ENCODE peak calls at places on chromosomes 12 and 14, in ten cellular contexts. D is mucosa of descending colon; L is heart left ventricle; Q is neural progenitor cell; C is cardiac muscle cell; A is A549; I is upper lobe of left lung; W is hepatocyte; H is CD8-positive, alpha-beta memory T cell; O is psoas muscle. Y is an unnamed sample.
A peak's percentile ranks its signal among the peaks of the same experiment; 100 is the strongest.

GRCh38 chr12:68867606-68868005 is 59.6 kb downstream of the MDM2 start:
- DNase-seq in L (no peak), H (no peak), Q (peak; percentile 51), W (no peak), A (no peak), D (no peak), C (no peak), O (no peak), I (no peak), Y (no peak)

GRCh38 chr14:34113051-34113511 is 162.2 kb upstream of the EGLN3 start:
- DNase-seq in D (no peak), O (no peak), H (no peak), C (peak; percentile 6), L (no peak), I (no peak), W (no peak), Q (no peak), A (peak; percentile 65), Y (no peak)

GRCh38 chr14:50399251-50400032 is 2.8 kb upstream of the CDKL1 start:
- DNase-seq in D (peak; percentile 45), I (no peak), Q (no peak), L (peak; percentile 13), H (no peak), W (peak; percentile 37), C (peak; percentile 26), O (no peak), A (peak; percentile 24), Y (peak; percentile 44)

GRCh38 chr14:95495538-95496025 is 20.9 kb downstream of the SYNE3 start:
- DNase-seq in O (no peak), H (no peak), C (no peak), L (no peak), I (peak; percentile 40), D (no peak), A (no peak), W (no peak), Q (no peak), Y (no peak)

GRCh38 chr12:104079024-104079423 is 14.7 kb downstream of the HCFC2 start:
- DNase-seq in L (no peak), C (no peak), W (no peak), Q (no peak), O (no peak), H (no peak), A (no peak), I (no peak), D (no peak), Y (no peak)

GRCh38 chr12:108649126-108649525 is 15.4 kb upstream of the SELPLG start:
- DNase-seq in D (no peak), A (no peak), H (no peak), Q (no peak), I (no peak), W (no peak), O (no peak), L (no peak), C (no peak), Y (no peak)

GRCh38 chr14:101965796-101966718 is 1.7 kb downstream of the DYNC1H1 start:
- DNase-seq in W (no peak), C (peak; percentile 39), Q (no peak), A (peak; percentile 47), D (no peak), O (no peak), I (no peak), L (no peak), H (no peak), Y (no peak)

GRCh38 chr14:49250109-49250508 is 336.1 kb downstream of the RPS29 start:
- DNase-seq in C (peak; percentile 3), A (no peak), W (no peak), Q (no peak), O (no peak), H (no peak), L (no peak), D (no peak), I (no peak), Y (no peak)

GRCh38 chr12:120488057-120488660 is 7.8 kb upstream of the DYNLL1 start:
- DNase-seq in H (no peak), C (peak; percentile 48), Q (no peak), A (no peak), W (no peak), L (no peak), I (no peak), O (no peak), D (no peak), Y (no peak)

GRCh38 chr12:131808744-131809371 is 19.3 kb upstream of the MMP17 start:
- DNase-seq in L (no peak), C (peak; percentile 67), W (no peak), A (no peak), D (peak; percentile 71), H (no peak), I (peak; percentile 36), Q (no peak), O (peak; percentile 48), Y (no peak)

GRCh38 chr12:122200541-122201175 is 2.9 kb upstream of the B3GNT4 start:
- DNase-seq in A (no peak), D (no peak), O (no peak), I (no peak), L (no peak), W (no peak), C (no peak), Q (peak; percentile 49), H (no peak), Y (no peak)

GRCh38 chr12:92404259-92404894 is 258.7 kb upstream of the BTG1 start:
- DNase-seq in L (no peak), C (no peak), D (no peak), A (no peak), H (no peak), O (no peak), W (no peak), I (no peak), Q (no peak), Y (no peak)

GRCh38 chr12:1474567-1475153 is 119.7 kb downstream of the FBXL14 start:
- DNase-seq in Q (peak; percentile 71), H (no peak), C (peak; percentile 86), I (no peak), L (peak; percentile 21), A (no peak), D (no peak), W (peak; percentile 25), O (no peak), Y (no peak)

GRCh38 chr12:2286461-2287131 is 233.8 kb downstream of the CACNA1C start:
- DNase-seq in L (no peak), W (no peak), O (no peak), C (no peak), Q (no peak), H (no peak), D (no peak), I (no peak), A (no peak), Y (peak; percentile 15)

GRCh38 chr12:122503147-122503751 is 2.5 kb upstream of the ZCCHC8 start:
- DNase-seq in W (no peak), O (no peak), H (no peak), L (no peak), I (no peak), Q (no peak), C (no peak), A (no peak), D (no peak), Y (no peak)

GRCh38 chr12:53048033-53048779 is 1.7 kb upstream of the TNS2 start:
- DNase-seq in D (peak; percentile 75), C (no peak), O (peak; percentile 83), L (peak; percentile 78), A (peak; percentile 84), W (peak; percentile 55), Q (peak; percentile 49), I (peak; percentile 81), H (no peak), Y (peak; percentile 86)

GRCh38 chr12:53047221-53048032 is 2.4 kb upstream of the TNS2 start:
- DNase-seq in O (peak; percentile 88), H (peak; percentile 66), Q (peak; percentile 90), W (peak; percentile 93), A (peak; percentile 83), I (peak; percentile 88), L (peak; percentile 84), D (peak; percentile 87), C (peak; percentile 92), Y (peak; percentile 90)

GRCh38 chr12:53044896-53045571 is 4.8 kb upstream of the TNS2 start:
- DNase-seq in O (peak; percentile 14), C (no peak), W (no peak), D (peak; percentile 17), Q (no peak), A (no peak), I (no peak), H (no peak), L (no peak), Y (no peak)

GRCh38 chr12:53045646-53046045 is 4.2 kb upstream of the TNS2 start:
- DNase-seq in Q (no peak), O (peak; percentile 24), W (peak; percentile 39), L (no peak), A (no peak), I (no peak), H (no peak), D (peak; percentile 29), C (peak; percentile 43), Y (no peak)

GRCh38 chr12:53046655-53047220 is 3.1 kb upstream of the TNS2 start:
- DNase-seq in Q (peak; percentile 72), I (peak; percentile 85), L (peak; percentile 88), W (no peak), A (peak; percentile 86), D (no peak), H (no peak), O (peak; percentile 90), C (peak; percentile 95), Y (peak; percentile 84)
- H3K4me1 ChIP-seq in Q (peaks cover 56% of the 10 kb centered on the region), I (peaks cover 58% of the 10 kb centered on the region), L (peaks cover 68% of the 10 kb centered on the region), W (peaks cover 64% of the 10 kb centered on the region), A (peaks cover 67% of the 10 kb centered on the region), D (peaks cover 46% of the 10 kb centered on the region), H (peaks cover 7% of the 10 kb centered on the region), O (peaks cover 38% of the 10 kb centered on the region), C (peaks cover 25% of the 10 kb centered on the region), Y (peaks cover 42% of the 10 kb centered on the region)

DNA sequence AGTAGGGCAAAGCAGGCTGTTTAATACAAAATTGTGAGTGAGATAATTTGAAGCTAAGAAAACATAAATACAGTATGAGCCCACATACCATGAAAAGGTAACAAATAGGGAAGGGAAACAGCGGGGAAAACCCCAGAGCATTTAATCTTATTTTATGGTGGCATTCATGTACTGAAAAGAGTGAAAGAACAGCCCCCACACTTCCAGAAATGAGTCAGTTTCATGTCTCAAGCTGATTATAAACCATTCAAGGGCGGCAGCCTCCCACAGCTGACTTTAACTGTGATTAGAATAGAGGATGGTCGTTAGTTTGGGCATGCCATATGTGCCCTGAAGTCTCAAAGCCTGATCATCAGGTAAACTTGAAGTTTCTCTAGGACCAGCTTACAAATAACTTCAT is 64.5 kb downstream of the FOXG1 start:
- DNase-seq in H (no peak), I (no peak), D (no peak), L (no peak), W (no peak), Q (no peak), C (no peak), A (no peak), O (no peak), Y (no peak)
- H3K4me1 ChIP-seq in H (no peaks in the 10 kb centered on the region), I (no peaks in the 10 kb centered on the region), D (no peaks in the 10 kb centered on the region), L (no peaks in the 10 kb centered on the region), W (no peaks in the 10 kb centered on the region), Q (no peaks in the 10 kb centered on the region), C (no peaks in the 10 kb centered on the region), A (no peaks in the 10 kb centered on the region), O (no peaks in the 10 kb centered on the region), Y (no peaks in the 10 kb centered on the region)

GRCh38 chr12:72012874-72013273 is 74.2 kb downstream of the TPH2 start:
- DNase-seq in D (no peak), I (no peak), A (no peak), Q (no peak), L (no peak), O (no peak), W (no peak), H (no peak), C (no peak), Y (no peak)
- H3K4me1 ChIP-seq in D (no peaks in the 10 kb centered on the region), I (no peaks in the 10 kb centered on the region), A (no peaks in the 10 kb centered on the region), Q (no peaks in the 10 kb centered on the region), L (peaks cover 5% of the 10 kb centered on the region), O (no peaks in the 10 kb centered on the region), W (no peaks in the 10 kb centered on the region), H (no peaks in the 10 kb centered on the region), C (no peaks in the 10 kb centered on the region), Y (no peaks in the 10 kb centered on the region)

GRCh38 chr14:20787025-20787424 is 6.0 kb downstream of the RNASE6 start:
- DNase-seq in L (no peak), A (no peak), O (no peak), C (no peak), I (no peak), D (no peak), H (no peak), Q (no peak), W (no peak), Y (no peak)
- H3K4me1 ChIP-seq in L (peaks cover 19% of the 10 kb centered on the region), A (no peaks in the 10 kb centered on the region), O (no peaks in the 10 kb centered on the region), C (peaks cover 17% of the 10 kb centered on the region), I (peaks cover 42% of the 10 kb centered on the region), D (peaks cover 16% of the 10 kb centered on the region), H (peaks cover 15% of the 10 kb centered on the region), Q (peaks cover 13% of the 10 kb centered on the region), W (peaks cover 4% of the 10 kb centered on the region), Y (peaks cover 10% of the 10 kb centered on the region)

Y was measured in pancreas.